ENCODE peak calls at places on chromosome 5, in ten cellular contexts. P is SJSA1, V is PC-3, R is OCI-LY7, N is upper lobe of right lung, Z is aorta, U is thoracic aorta, M is left lung, F is NT2/D1, D is mammary epithelial cell. W is an unnamed sample.
A peak's percentile ranks its signal among the peaks of the same experiment; 100 is the strongest.

GRCh38 chr5:157827429-157827828 is 31.5 kb downstream of the CLINT1 start:
- DNase-seq in P (no peak), V (no peak), R (no peak), N (no peak), Z (no peak), U (no peak), M (no peak), F (no peak), D (no peak), W (no peak)

GRCh38 chr5:159405611-159406031 is 75.3 kb upstream of the IL12B start:
- DNase-seq in P (no peak), V (no peak), R (peak; percentile 11), N (no peak), Z (no peak), U (no peak), M (no peak), F (no peak), D (no peak), W (no peak)

GRCh38 chr5:176383248-176383905 is 5.0 kb downstream of the NOP16 start:
- DNase-seq in P (no peak), V (no peak), R (no peak), N (no peak), Z (no peak), U (no peak), M (no peak), F (no peak), D (no peak), W (no peak)

GRCh38 chr5:5683174-5683573 is 260.7 kb downstream of the ICE1 start:
- DNase-seq in P (no peak), V (no peak), R (no peak), N (no peak), Z (no peak), U (no peak), M (no peak), F (no peak), D (no peak), W (no peak)

GRCh38 chr5:34986965-34987364 is 57.6 kb downstream of the DNAJC21 start:
- DNase-seq in P (no peak), V (no peak), R (no peak), N (no peak), Z (no peak), U (no peak), M (no peak), F (no peak), D (no peak), W (no peak)

GRCh38 chr5:40354171-40354570 is 325.5 kb upstream of the PTGER4 start:
- DNase-seq in P (no peak), V (no peak), R (no peak), N (no peak), Z (no peak), U (no peak), M (no peak), F (no peak), D (no peak), W (no peak)

GRCh38 chr5:67234671-67235176 is 38.1 kb upstream of the CD180 start:
- DNase-seq in P (peak; percentile 74), V (peak; percentile 76), R (no peak), N (no peak), Z (no peak), U (no peak), M (no peak), F (no peak), D (peak; percentile 67), W (peak; percentile 43)

GRCh38 chr5:174729075-174729680 is 4.8 kb downstream of the MSX2 start:
- DNase-seq in P (no peak), V (no peak), R (no peak), N (no peak), Z (no peak), U (no peak), M (no peak), F (no peak), D (no peak), W (no peak)

GRCh38 chr5:61933787-61934626 is 372.0 kb upstream of the KIF2A start:
- DNase-seq in P (peak; percentile 55), V (peak; percentile 68), R (peak; percentile 11), N (no peak), Z (peak; percentile 44), U (no peak), M (no peak), F (peak; percentile 56), D (peak; percentile 69), W (peak; percentile 53)

GRCh38 chr5:149823350-149823749 is 93.2 kb downstream of the PPARGC1B start:
- DNase-seq in P (no peak), V (no peak), R (no peak), N (no peak), Z (no peak), U (no peak), M (no peak), F (no peak), D (no peak), W (no peak)

GRCh38 chr5:149820536-149821503 is 90.7 kb downstream of the PPARGC1B start:
- DNase-seq in P (no peak), V (no peak), R (no peak), N (no peak), Z (peak; percentile 21), U (no peak), M (no peak), F (no peak), D (no peak), W (no peak)

GRCh38 chr5:149824115-149824514 is 94.0 kb downstream of the PPARGC1B start:
- DNase-seq in P (no peak), V (no peak), R (no peak), N (no peak), Z (no peak), U (no peak), M (no peak), F (no peak), D (no peak), W (no peak)

GRCh38 chr5:149820012-149820411 is 89.9 kb downstream of the PPARGC1B start:
- DNase-seq in P (no peak), V (no peak), R (no peak), N (no peak), Z (no peak), U (no peak), M (no peak), F (no peak), D (no peak), W (no peak)

GRCh38 chr5:149822310-149822709 is 92.2 kb downstream of the PPARGC1B start:
- DNase-seq in P (no peak), V (no peak), R (no peak), N (no peak), Z (no peak), U (no peak), M (no peak), F (no peak), D (no peak), W (no peak)
- H3K4me1 ChIP-seq in P (no peaks in the 10 kb centered on the region), V (no peaks in the 10 kb centered on the region), R (no peaks in the 10 kb centered on the region), N (peaks cover 3% of the 10 kb centered on the region), Z (no peaks in the 10 kb centered on the region), U (no peaks in the 10 kb centered on the region), M (no peaks in the 10 kb centered on the region), F (peaks cover 5% of the 10 kb centered on the region), D (no peaks in the 10 kb centered on the region), W (peaks cover 2% of the 10 kb centered on the region)

GRCh38 chr5:59001154-59001553 is 418.3 kb downstream of the RAB3C start:
- DNase-seq in P (no peak), V (no peak), R (no peak), N (no peak), Z (no peak), U (no peak), M (no peak), F (no peak), D (no peak), W (no peak)
- H3K4me1 ChIP-seq in P (no peaks in the 10 kb centered on the region), V (no peaks in the 10 kb centered on the region), R (no peaks in the 10 kb centered on the region), N (peaks cover 9% of the 10 kb centered on the region), Z (no peaks in the 10 kb centered on the region), U (no peaks in the 10 kb centered on the region), M (peaks cover 26% of the 10 kb centered on the region), F (no peaks in the 10 kb centered on the region), D (no peaks in the 10 kb centered on the region), W (peaks cover 12% of the 10 kb centered on the region)

DNA sequence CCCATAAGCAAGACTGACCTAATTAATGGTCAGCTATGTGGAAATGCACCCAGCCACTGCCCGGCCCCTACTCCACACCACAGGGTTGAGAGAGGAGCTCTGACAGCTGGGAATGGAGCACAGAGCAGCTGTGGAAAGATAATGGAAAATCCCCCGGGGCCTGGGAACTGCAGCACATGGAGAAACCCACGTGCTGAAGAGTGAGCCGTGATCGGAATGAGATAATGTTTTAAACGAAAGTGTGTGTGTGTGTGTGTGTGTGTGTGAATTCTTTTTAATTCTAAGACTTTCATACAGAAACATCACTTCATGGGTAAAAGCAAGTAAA is 13.1 kb upstream of the SLC12A7 start:
- DNase-seq in P (no peak), V (no peak), R (no peak), N (no peak), Z (no peak), U (no peak), M (no peak), F (no peak), D (no peak), W (peak; percentile 93)
- H3K4me1 ChIP-seq in P (no peaks in the 10 kb centered on the region), V (peaks cover 35% of the 10 kb centered on the region), R (peaks cover 1% of the 10 kb centered on the region), N (peaks cover 19% of the 10 kb centered on the region), Z (no peaks in the 10 kb centered on the region), U (no peaks in the 10 kb centered on the region), M (peaks cover 9% of the 10 kb centered on the region), F (no peaks in the 10 kb centered on the region), D (no peaks in the 10 kb centered on the region), W (peaks cover 33% of the 10 kb centered on the region)

GRCh38 chr5:171956314-171956713 is 50.1 kb downstream of the FBXW11 start:
- DNase-seq in P (no peak), V (no peak), R (no peak), N (no peak), Z (no peak), U (no peak), M (no peak), F (no peak), D (no peak), W (no peak)

GRCh38 chr5:171957591-171958251 is 48.7 kb downstream of the FBXW11 start:
- DNase-seq in P (no peak), V (no peak), R (no peak), N (no peak), Z (no peak), U (no peak), M (no peak), F (no peak), D (no peak), W (no peak)

GRCh38 chr5:171955761-171956160 is 50.7 kb downstream of the FBXW11 start:
- DNase-seq in P (no peak), V (no peak), R (no peak), N (no peak), Z (no peak), U (no peak), M (no peak), F (no peak), D (no peak), W (no peak)

GRCh38 chr5:171954721-171955120 is 51.7 kb downstream of the FBXW11 start:
- DNase-seq in P (no peak), V (peak; percentile 78), R (no peak), N (no peak), Z (no peak), U (no peak), M (no peak), F (no peak), D (peak; percentile 28), W (no peak)

DNA sequence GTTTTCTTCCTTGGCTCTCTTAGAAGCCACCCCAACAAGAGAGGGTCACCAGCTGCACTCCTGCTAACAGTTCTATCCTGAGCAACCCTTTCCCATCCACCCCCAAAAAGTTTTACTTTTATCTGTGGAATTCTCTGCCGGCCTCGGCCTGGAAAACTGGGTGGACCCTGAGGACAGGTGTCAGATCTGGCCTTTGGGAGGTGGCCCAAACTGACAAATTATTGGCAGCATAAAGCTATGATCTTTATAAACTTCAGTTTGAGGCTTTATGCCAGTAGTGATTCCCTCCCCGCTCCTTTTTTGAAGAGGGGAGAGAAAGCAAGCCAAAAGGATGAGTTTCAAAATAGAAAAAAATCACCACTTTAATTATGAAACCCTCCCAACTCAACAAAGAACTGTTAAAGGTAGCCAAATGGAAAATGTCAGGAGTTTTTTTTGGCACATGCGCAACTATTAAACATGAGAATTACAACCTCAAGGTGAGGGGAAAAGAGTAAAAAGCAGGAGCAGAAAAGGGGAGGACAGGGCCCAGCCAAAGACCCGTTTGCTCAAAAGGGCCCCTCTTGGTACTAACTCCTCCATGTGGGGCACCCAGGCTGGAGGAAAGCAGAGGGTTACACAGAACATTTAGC is 49.5 kb downstream of the FBXW11 start:
- DNase-seq in P (no peak), V (no peak), R (no peak), N (no peak), Z (no peak), U (no peak), M (no peak), F (no peak), D (no peak), W (no peak)
- H3K4me1 ChIP-seq in P (peaks cover 23% of the 10 kb centered on the region), V (peaks cover 49% of the 10 kb centered on the region), R (no peaks in the 10 kb centered on the region), N (peaks cover 60% of the 10 kb centered on the region), Z (peaks cover 28% of the 10 kb centered on the region), U (peaks cover 37% of the 10 kb centered on the region), M (peaks cover 55% of the 10 kb centered on the region), F (no peaks in the 10 kb centered on the region), D (peaks cover 27% of the 10 kb centered on the region), W (no peaks in the 10 kb centered on the region)